ENCODE peak calls at places on chromosomes 13 and 19, in ten cellular contexts. Y is activated CD4-positive, alpha-beta T cell treated with anti-CD3 and anti-CD28 coated beads, Interleukin-2, amount 10 ng/mL, durations not matched to agents 7 days and 5 days; N is lower lobe of right lung; O is AG04450; I is SW480; B is HuH-7; Q is astrocyte of the spinal cord; E is lower leg skin; G is HEK293T; A is hypothalamus. K is an unnamed sample.

GRCh38 chr19:38676023-38676877 is 28.8 kb downstream of the ACTN4 start:
- DNase-seq in Y (no peak), N (no peak), O (no peak), I (peak; percentile 89), B (no peak), Q (peak; percentile 71), E (no peak), G (no peak), A (no peak), K (no peak)

GRCh38 chr19:49473868-49474544 is at the start of gene FLT3LG:
- DNase-seq in Y (peak; percentile 99), N (peak; percentile 86), O (no peak), I (peak; percentile 85), B (peak; percentile 95), Q (peak; percentile 70), E (peak; percentile 95), G (peak; percentile 80), A (peak; percentile 23), K (peak; percentile 57)

GRCh38 chr19:48398329-48399235 is 5.1 kb downstream of the GRIN2D start:
- DNase-seq in Y (peak; percentile 86), N (peak; percentile 93), O (no peak), I (peak; percentile 87), B (peak; percentile 96), Q (peak; percentile 86), E (peak; percentile 94), G (peak; percentile 73), A (no peak), K (peak; percentile 92)

GRCh38 chr19:18865973-18866799 is 29.8 kb downstream of the CERS1 start:
- DNase-seq in Y (peak; percentile 57), N (peak; percentile 72), O (no peak), I (no peak), B (peak; percentile 97), Q (peak; percentile 48), E (no peak), G (peak; percentile 91), A (peak; percentile 28), K (no peak)

GRCh38 chr19:13841339-13842293 is 35.3 kb upstream of the NANOS3 start:
- DNase-seq in Y (peak; percentile 29), N (peak; percentile 84), O (no peak), I (peak; percentile 68), B (no peak), Q (peak; percentile 48), E (peak; percentile 96), G (no peak), A (no peak), K (no peak)

GRCh38 chr19:18290250-18291018 is 9.0 kb upstream of the JUND start:
- DNase-seq in Y (peak; percentile 92), N (no peak), O (no peak), I (no peak), B (no peak), Q (no peak), E (no peak), G (no peak), A (no peak), K (no peak)

GRCh38 chr13:114226699-114227323 is 7.9 kb upstream of the CDC16 start:
- DNase-seq in Y (peak; percentile 86), N (peak; percentile 86), O (peak; percentile 61), I (peak; percentile 79), B (peak; percentile 89), Q (peak; percentile 75), E (peak; percentile 97), G (peak; percentile 63), A (peak; percentile 60), K (peak; percentile 93)

GRCh38 chr19:38674388-38675133 is 27.1 kb downstream of the ACTN4 start:
- DNase-seq in Y (no peak), N (no peak), O (no peak), I (no peak), B (no peak), Q (no peak), E (no peak), G (no peak), A (no peak), K (no peak)

GRCh38 chr19:48623556-48624066 is 4.3 kb downstream of the SPHK2 start:
- DNase-seq in Y (no peak), N (no peak), O (no peak), I (no peak), B (no peak), Q (no peak), E (no peak), G (no peak), A (no peak), K (no peak)

GRCh38 chr19:18603255-18603957 is 3.2 kb downstream of the CRLF1 start:
- DNase-seq in Y (no peak), N (no peak), O (no peak), I (no peak), B (no peak), Q (peak; percentile 7), E (peak; percentile 83), G (peak; percentile 44), A (no peak), K (no peak)

GRCh38 chr13:24063281-24063851 is 97.2 kb upstream of the SPATA13 start:
- DNase-seq in Y (peak; percentile 32), N (no peak), O (no peak), I (no peak), B (no peak), Q (no peak), E (no peak), G (no peak), A (no peak), K (no peak)

GRCh38 chr19:16660763-16661479 is at the start of gene TMEM38A:
- DNase-seq in Y (peak; percentile 37), N (peak; percentile 65), O (no peak), I (peak; percentile 26), B (peak; percentile 44), Q (no peak), E (peak; percentile 86), G (peak; percentile 30), A (no peak), K (peak; percentile 41)

GRCh38 chr19:48510421-48511268 is 990 bp downstream of the LMTK3 start:
- DNase-seq in Y (peak; percentile 83), N (peak; percentile 71), O (no peak), I (no peak), B (no peak), Q (peak; percentile 33), E (peak; percentile 93), G (peak; percentile 69), A (peak; percentile 76), K (peak; percentile 35)

GRCh38 chr13:110221331-110221730 is 85.6 kb downstream of the COL4A1 start:
- DNase-seq in Y (no peak), N (no peak), O (no peak), I (no peak), B (no peak), Q (no peak), E (no peak), G (no peak), A (no peak), K (no peak)

GRCh38 chr19:23999821-24000610 is 85.3 kb downstream of the ZNF726 start:
- DNase-seq in Y (no peak), N (no peak), O (no peak), I (peak; percentile 17), B (no peak), Q (no peak), E (no peak), G (no peak), A (no peak), K (no peak)

GRCh38 chr19:1401138-1401888 is at the start of gene GAMT:
- DNase-seq in Y (peak; percentile 60), N (no peak), O (no peak), I (no peak), B (peak; percentile 74), Q (no peak), E (no peak), G (peak; percentile 72), A (no peak), K (no peak)

GRCh38 chr13:19059016-19059780 is 122.4 kb downstream of the TUBA3C start:
- DNase-seq in Y (no peak), N (no peak), O (no peak), I (no peak), B (no peak), Q (no peak), E (peak; percentile 61), G (no peak), A (no peak), K (no peak)

GRCh38 chr19:38888876-38889275 is 10.5 kb downstream of the SIRT2 start:
- DNase-seq in Y (no peak), N (no peak), O (no peak), I (no peak), B (no peak), Q (no peak), E (no peak), G (no peak), A (no peak), K (no peak)

GRCh38 chr13:87331178-87331577 is 340.0 kb upstream of the SLITRK5 start:
- DNase-seq in Y (no peak), N (no peak), O (no peak), I (no peak), B (no peak), Q (peak; percentile 39), E (no peak), G (no peak), A (no peak), K (no peak)

GRCh38 chr19:15015946-15016542 is 33.2 kb upstream of the CASP14 start:
- DNase-seq in Y (peak; percentile 7), N (no peak), O (no peak), I (peak; percentile 10), B (peak; percentile 28), Q (no peak), E (no peak), G (peak; percentile 31), A (no peak), K (no peak)

GRCh38 chr13:57874530-57874929 is 243.0 kb downstream of the PCDH17 start:
- DNase-seq in Y (no peak), N (no peak), O (no peak), I (no peak), B (no peak), Q (no peak), E (no peak), G (no peak), A (no peak), K (no peak)

GRCh38 chr19:49160450-49161189 is 3.0 kb downstream of the TRPM4 start:
- DNase-seq in Y (no peak), N (no peak), O (no peak), I (no peak), B (no peak), Q (no peak), E (no peak), G (no peak), A (no peak), K (no peak)

GRCh38 chr13:97278395-97279078 is 56.4 kb downstream of the MBNL2 start:
- DNase-seq in Y (no peak), N (no peak), O (no peak), I (no peak), B (no peak), Q (no peak), E (no peak), G (no peak), A (no peak), K (no peak)

K was measured in NCI-H774.